ENCODE peak calls at places on chromosomes 6 and 20, in eight cellular contexts. W is PC-9, X is Karpas-422, K is HCT116, S is fibroblast of lung, P is neural progenitor cell, G is GM23248, C is SK-N-SH. H is an unnamed sample.
A peak's percentile ranks its signal among the peaks of the same experiment; 100 is the strongest.

GRCh38 chr6:150269857-150270223 is 99.0 kb upstream of the IYD start:
- DNase-seq in C (no peak), G (peak; percentile 92), X (no peak), W (peak; percentile 92), S (no peak), P (no peak), K (peak; percentile 90), H (no peak)

GRCh38 chr6:131683479-131683878 is 17.7 kb downstream of the OR2A4 start:
- DNase-seq in G (no peak), W (peak; percentile 45), X (no peak), P (no peak), K (no peak), S (no peak), C (no peak), H (no peak)

GRCh38 chr6:108587258-108588059 is 26.7 kb downstream of the FOXO3 start:
- DNase-seq in P (peak; percentile 32), K (no peak), X (no peak), G (peak; percentile 70), C (no peak), S (peak; percentile 82), W (no peak), H (no peak)

GRCh38 chr6:168574699-168575195 is 133.8 kb downstream of the SMOC2 start:
- DNase-seq in C (no peak), X (no peak), S (no peak), G (no peak), P (peak; percentile 12), K (peak; percentile 21), W (no peak), H (no peak)

GRCh38 chr6:125812394-125813231 is 21.9 kb downstream of the NCOA7 start:
- DNase-seq in K (no peak), C (no peak), G (peak; percentile 92), X (no peak), S (peak; percentile 94), P (no peak), W (peak; percentile 56), H (no peak)

GRCh38 chr20:17579369-17580039 is 9.6 kb downstream of the DSTN start:
- DNase-seq in W (no peak), X (no peak), P (no peak), K (no peak), S (no peak), G (peak; percentile 50), C (no peak), H (no peak)

GRCh38 chr6:28758046-28758817 is 165.6 kb downstream of the TRIM27 start:
- DNase-seq in X (peak; percentile 80), S (peak; percentile 51), W (peak; percentile 51), G (no peak), P (peak; percentile 81), C (no peak), K (peak; percentile 86), H (no peak)

GRCh38 chr6:90222008-90222407 is 74.6 kb downstream of the BACH2 start:
- DNase-seq in K (no peak), X (no peak), G (no peak), P (no peak), C (no peak), W (no peak), S (no peak), H (no peak)

GRCh38 chr6:80742481-80742880 is 636.0 kb downstream of the BCKDHB start:
- DNase-seq in S (peak; percentile 62), C (no peak), W (no peak), G (peak; percentile 52), K (peak; percentile 35), P (peak; percentile 38), X (peak; percentile 67), H (peak; percentile 11)

GRCh38 chr20:13995841-13996240 is 525 bp downstream of the MACROD2 start:
- DNase-seq in K (no peak), S (no peak), X (no peak), G (peak; percentile 54), C (peak; percentile 79), W (no peak), P (peak; percentile 74), H (no peak)

GRCh38 chr6:5498579-5498899 is 237.2 kb downstream of the FARS2 start:
- DNase-seq in W (no peak), G (peak; percentile 76), S (no peak), P (no peak), K (no peak), X (no peak), C (no peak), H (no peak)

GRCh38 chr6:25866011-25866410 is 8.0 kb downstream of the SLC17A3 start:
- DNase-seq in K (no peak), W (peak; percentile 52), X (no peak), S (no peak), P (no peak), C (no peak), G (no peak), H (peak; percentile 8)

GRCh38 chr6:9657994-9658393 is 756.9 kb downstream of the TFAP2A start:
- DNase-seq in W (peak; percentile 53), S (no peak), K (no peak), C (no peak), G (peak; percentile 70), X (no peak), P (no peak), H (no peak)

GRCh38 chr20:56995635-56996075 is 270.8 kb downstream of the BMP7 start:
- DNase-seq in S (no peak), K (peak; percentile 29), W (peak; percentile 47), G (peak; percentile 40), P (peak; percentile 73), C (peak; percentile 59), X (peak; percentile 78), H (peak; percentile 29)

GRCh38 chr6:42101186-42101657 is 41.2 kb downstream of the C6orf132 start:
- DNase-seq in C (no peak), K (no peak), G (peak; percentile 72), W (no peak), S (peak; percentile 82), P (no peak), X (no peak), H (no peak)

GRCh38 chr6:127247114-127248096 is 19.3 kb upstream of the RNF146 start:
- DNase-seq in S (no peak), C (no peak), P (no peak), K (no peak), W (no peak), X (no peak), G (peak; percentile 16), H (no peak)

GRCh38 chr20:37319120-37319717 is 26.7 kb upstream of the SRC start:
- DNase-seq in P (peak; percentile 73), W (peak; percentile 56), X (no peak), C (peak; percentile 45), G (peak; percentile 28), K (no peak), S (no peak), H (no peak)

GRCh38 chr6:122995930-122996796 is at the start of gene CLVS2:
- DNase-seq in K (no peak), P (peak; percentile 87), S (peak; percentile 20), G (peak; percentile 49), W (no peak), C (peak; percentile 81), X (no peak), H (no peak)

GRCh38 chr6:32413427-32414047 is 6.6 kb upstream of the BTNL2 start:
- DNase-seq in C (peak; percentile 63), W (peak; percentile 38), K (peak; percentile 69), S (peak; percentile 74), X (peak; percentile 91), P (peak; percentile 83), G (peak; percentile 70), H (peak; percentile 78)
- H3K4me2 ChIP-seq in C (no peak overlapping the region), W (no peak overlapping the region), K (peak overlapping the region; percentile 60), S (no peak overlapping the region), X (peak overlapping the region; percentile 31), P (no peak overlapping the region), G (no peak overlapping the region), H (no peak overlapping the region)

GRCh38 chr20:47137231-47137865 is 219.2 kb downstream of the ZMYND8 start:
- DNase-seq in P (peak; percentile 69), C (no peak), G (peak; percentile 50), K (no peak), S (peak; percentile 20), W (no peak), X (peak; percentile 27), H (no peak)
- H3K4me2 ChIP-seq in P (no peak overlapping the region), C (no peak overlapping the region), G (peak overlapping the region; percentile 33), K (no peak overlapping the region), S (no peak overlapping the region), W (no peak overlapping the region), X (no peak overlapping the region), H (no peak overlapping the region)

GRCh38 chr20:49608752-49609670 is 41.1 kb upstream of the PTGIS start:
- DNase-seq in P (peak; percentile 83), G (peak; percentile 71), S (peak; percentile 39), X (peak; percentile 89), K (peak; percentile 33), W (peak; percentile 67), C (peak; percentile 80), H (peak; percentile 75)
- H3K4me2 ChIP-seq in P (peak overlapping the region; percentile 78), G (no peak overlapping the region), S (no peak overlapping the region), X (no peak overlapping the region), K (peak overlapping the region; percentile 51), W (peak overlapping the region; percentile 19), C (no peak overlapping the region), H (peak overlapping the region; percentile 40)

GRCh38 chr6:97885230-97885772 is 602.3 kb upstream of the MMS22L start:
- DNase-seq in G (no peak), X (no peak), K (no peak), C (no peak), S (no peak), P (no peak), W (no peak), H (no peak)

GRCh38 chr6:97882755-97883154 is 599.7 kb upstream of the MMS22L start:
- DNase-seq in X (no peak), W (no peak), K (no peak), P (no peak), S (no peak), C (no peak), G (no peak), H (no peak)

GRCh38 chr6:97885844-97886243 is 602.8 kb upstream of the MMS22L start:
- DNase-seq in S (no peak), P (no peak), K (no peak), X (no peak), G (no peak), W (no peak), C (peak; percentile 30), H (no peak)
- H3K4me2 ChIP-seq in S (no peak overlapping the region), P (no peak overlapping the region), K (no peak overlapping the region), X (no peak overlapping the region), G (no peak overlapping the region), W (no peak overlapping the region), C (no peak overlapping the region), H (no peak overlapping the region)

H was measured in DND-41.